ENCODE peak calls at places on chromosomes 1 and 21, in six cellular contexts. T, W, M, D, R and F are unnamed samples.

GRCh38 chr1:108852141-108852540 is 4.8 kb downstream of the AKNAD1 start:
- ATAC-seq in M (no peak), D (no peak), T (no peak), R (peak; percentile 74), W (no peak), F (peak; percentile 69)

GRCh38 chr1:198880397-198880796 is 241.6 kb downstream of the PTPRC start:
- ATAC-seq in R (no peak), D (no peak), T (no peak), M (no peak), W (no peak), F (no peak)

GRCh38 chr1:184574588-184574987 is 180.1 kb downstream of the EDEM3 start:
- ATAC-seq in M (no peak), R (no peak), W (no peak), D (no peak), T (no peak), F (no peak)

GRCh38 chr1:212769372-212770167 is 22.0 kb downstream of the NSL1 start:
- ATAC-seq in R (no peak), M (peak; percentile 85), T (no peak), D (no peak), W (no peak), F (no peak)

GRCh38 chr1:220224611-220225124 is 47.6 kb downstream of the RAB3GAP2 start:
- ATAC-seq in D (no peak), W (no peak), M (no peak), R (no peak), T (no peak), F (no peak)

GRCh38 chr1:118744420-118744819 is 243.7 kb downstream of the TBX15 start:
- ATAC-seq in W (no peak), T (no peak), D (no peak), M (no peak), R (no peak), F (no peak)

GRCh38 chr1:9718006-9718680 is 66.6 kb downstream of the PIK3CD start:
- ATAC-seq in D (no peak), R (no peak), W (no peak), M (no peak), T (no peak), F (no peak)

GRCh38 chr21:34737115-34737514 is 68.3 kb downstream of the CLIC6 start:
- ATAC-seq in D (peak; percentile 79), T (peak; percentile 84), W (no peak), R (peak; percentile 8), M (no peak), F (no peak)

GRCh38 chr1:157088607-157089006 is 11.0 kb downstream of the ETV3L start:
- ATAC-seq in R (no peak), D (no peak), M (no peak), W (no peak), T (peak; percentile 81), F (no peak)

GRCh38 chr1:61081637-61082335 is 575 bp upstream of the NFIA start:
- ATAC-seq in T (peak; percentile 5), M (no peak), D (no peak), W (peak; percentile 68), R (no peak), F (peak; percentile 6)

GRCh38 chr1:36516372-36517018 is 33.8 kb upstream of the CSF3R start:
- ATAC-seq in R (peak; percentile 76), T (peak; percentile 79), D (no peak), M (peak; percentile 92), W (peak; percentile 92), F (peak; percentile 30)

GRCh38 chr1:101338714-101339430 is 102.1 kb downstream of the S1PR1 start:
- ATAC-seq in T (no peak), D (no peak), W (no peak), M (no peak), R (no peak), F (no peak)

GRCh38 chr1:66354311-66354922 is 179.5 kb upstream of the SGIP1 start:
- ATAC-seq in M (no peak), D (no peak), R (peak; percentile 23), T (no peak), W (peak; percentile 63), F (no peak)

GRCh38 chr1:113976609-113977278 is 2.5 kb upstream of the OLFML3 start:
- ATAC-seq in W (peak; percentile 73), D (no peak), R (no peak), T (peak; percentile 19), M (peak; percentile 54), F (no peak)

GRCh38 chr21:38303300-38303699 is 46.5 kb downstream of the KCNJ15 start:
- ATAC-seq in M (no peak), D (no peak), R (peak; percentile 90), T (no peak), W (peak; percentile 90), F (peak; percentile 91)

GRCh38 chr1:45400049-45400448 is 59.8 kb upstream of the MUTYH start:
- ATAC-seq in M (no peak), R (no peak), W (no peak), D (no peak), T (peak; percentile 39), F (no peak)

GRCh38 chr1:45407888-45408287 is 67.6 kb upstream of the MUTYH start:
- ATAC-seq in R (no peak), M (no peak), T (no peak), D (no peak), W (no peak), F (no peak)

GRCh38 chr1:45405636-45406035 is 65.4 kb upstream of the MUTYH start:
- ATAC-seq in R (no peak), D (no peak), W (no peak), T (no peak), M (no peak), F (no peak)

GRCh38 chr1:45401524-45401923 is 61.3 kb upstream of the MUTYH start:
- ATAC-seq in R (no peak), W (no peak), T (peak; percentile 52), M (no peak), D (no peak), F (no peak)

DNA sequence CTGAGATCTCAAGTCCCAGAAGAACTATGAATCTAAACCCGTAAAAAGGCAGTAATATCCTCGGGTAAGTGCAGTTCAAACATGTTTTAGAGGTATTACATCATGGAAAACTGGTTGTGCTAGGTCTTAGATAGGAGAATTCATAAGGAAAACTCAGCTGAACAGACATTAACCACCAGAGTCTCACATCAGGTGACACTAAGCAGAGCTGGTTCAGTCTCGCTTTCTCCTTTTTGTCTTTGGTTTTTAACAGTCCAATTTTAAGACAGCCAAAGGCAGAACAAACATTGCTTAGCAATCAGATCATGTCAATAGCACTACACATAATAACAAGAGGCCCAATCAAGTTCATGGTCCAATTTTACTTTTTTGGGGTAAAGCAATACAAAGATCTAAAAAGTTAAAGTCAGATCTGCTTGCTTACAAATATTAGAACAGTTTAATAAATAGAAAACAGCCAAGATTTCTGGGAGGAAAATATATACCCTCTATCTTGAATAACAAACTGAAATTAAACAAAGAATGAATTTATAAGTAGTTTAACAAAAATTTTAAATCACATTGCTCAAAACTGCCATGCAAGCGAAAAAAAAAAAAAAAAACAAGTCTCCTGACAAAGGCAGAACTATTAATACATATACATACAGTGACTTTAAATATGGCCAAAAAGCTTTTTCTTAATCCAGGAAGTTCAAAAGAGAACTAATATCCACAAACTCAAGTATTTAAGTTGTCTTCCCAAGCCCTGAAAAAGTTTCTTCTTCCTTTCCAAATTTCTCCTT is 63.2 kb upstream of the MUTYH start:
- ATAC-seq in D (no peak), W (no peak), M (no peak), R (no peak), T (peak; percentile 67), F (no peak)
- H3K4me3 ChIP-seq in D (no peak overlapping the region), W (no peak overlapping the region), M (no peak overlapping the region), R (no peak overlapping the region), T (no peak overlapping the region), F (no peak overlapping the region)

DNA sequence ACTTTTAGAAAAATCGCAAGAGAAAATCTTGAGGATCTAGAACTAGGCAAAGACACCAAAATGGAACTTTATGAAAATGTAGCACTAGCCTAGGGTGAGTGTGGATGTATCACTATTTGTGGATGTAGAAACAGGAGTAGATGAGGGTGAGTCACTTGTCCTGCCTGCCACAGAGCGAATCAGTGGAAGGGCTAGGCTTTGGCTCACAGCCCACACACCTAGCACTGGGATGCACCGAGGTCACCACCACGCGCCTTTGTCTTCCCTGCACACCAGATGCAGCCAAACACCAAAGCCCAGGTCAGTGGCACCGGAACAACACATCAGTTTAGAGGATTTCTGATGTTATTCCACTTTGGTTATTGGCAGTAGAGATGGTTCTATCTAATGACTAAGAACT is 38.2 kb downstream of the PKNOX1 start:
- ATAC-seq in T (peak; percentile 82), R (no peak), D (no peak), W (no peak), M (no peak), F (no peak)
- TF ChIP-seq CTCF in T (no peak), R (no peak), D (no peak), W (no peak), M (no peak), F (no peak)

DNA sequence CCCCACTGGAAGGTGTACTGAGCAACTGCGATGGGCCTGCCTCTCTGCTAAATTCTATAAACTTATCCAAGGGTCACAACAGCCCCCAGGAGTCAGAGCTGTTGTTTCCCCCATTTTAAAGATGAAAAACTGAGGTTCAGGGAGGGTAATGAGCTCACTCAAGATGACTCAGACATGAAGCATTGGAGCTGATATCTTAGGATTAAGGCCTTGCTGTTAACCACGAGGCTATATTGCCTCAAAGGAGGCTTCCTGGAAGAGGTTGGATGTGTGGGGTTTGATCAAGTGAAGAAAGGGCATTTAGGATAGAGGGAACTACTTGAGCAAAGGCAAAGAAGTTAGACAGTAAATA is 6.7 kb downstream of the LDLRAP1 start:
- ATAC-seq in T (peak; percentile 9), D (no peak), M (no peak), W (no peak), R (no peak), F (no peak)
- TF ChIP-seq POLR2A in T (no peak), D (no peak), M (no peak), W (no peak), R (no peak), F (no peak)

GRCh38 chr1:40379785-40380452 is 6.4 kb downstream of the SMAP2 start:
- ATAC-seq in R (no peak), W (no peak), M (peak; percentile 4), T (no peak), D (no peak), F (no peak)

GRCh38 chr1:40382601-40383000 is 9.1 kb downstream of the SMAP2 start:
- ATAC-seq in W (no peak), T (peak; percentile 36), D (peak; percentile 28), M (no peak), R (no peak), F (no peak)

GRCh38 chr1:40382110-40382464 is 8.6 kb downstream of the SMAP2 start:
- ATAC-seq in W (no peak), R (no peak), M (no peak), D (no peak), T (no peak), F (no peak)

GRCh38 chr1:40380817-40381216 is 7.3 kb downstream of the SMAP2 start:
- ATAC-seq in M (no peak), R (no peak), T (no peak), W (no peak), D (no peak), F (no peak)

DNA sequence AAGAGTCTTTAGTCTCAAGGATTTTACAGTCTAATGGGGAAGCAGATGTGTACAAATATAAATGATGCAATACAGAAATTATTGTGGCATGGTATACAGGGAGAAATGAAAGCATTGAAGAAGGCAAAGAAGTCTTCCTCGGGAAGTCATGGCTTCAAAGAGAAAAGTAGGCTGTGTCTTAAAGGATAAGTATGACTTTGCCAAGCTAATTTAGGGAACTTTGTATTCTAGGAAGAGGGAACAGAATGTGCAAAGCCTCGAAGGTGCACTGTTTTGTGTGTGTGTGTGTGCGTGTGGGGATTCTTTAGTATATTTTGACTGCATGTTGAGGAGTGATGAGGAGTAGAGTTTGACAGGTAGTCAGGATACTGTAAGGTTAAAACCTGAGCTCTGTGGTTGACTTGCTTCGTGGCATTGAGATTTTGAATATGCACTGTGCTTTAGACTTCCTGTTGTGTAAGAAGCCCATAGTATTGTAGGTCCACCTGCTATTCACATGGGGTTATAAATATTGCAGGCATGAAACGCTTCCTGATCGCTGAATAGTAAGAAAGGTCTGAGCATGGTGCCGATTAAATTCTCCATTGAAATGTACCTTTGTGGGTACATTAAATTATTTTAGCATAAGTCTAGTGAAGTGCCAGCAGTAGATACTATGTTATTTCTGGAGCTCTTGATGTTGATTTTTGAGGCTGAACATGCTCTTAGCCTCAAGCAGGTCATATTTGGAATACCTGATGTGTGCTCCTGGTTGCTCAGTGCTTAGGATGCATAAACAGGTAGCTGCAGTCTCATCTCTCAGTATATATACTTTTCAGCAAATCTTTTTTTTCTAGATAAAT is 8.0 kb downstream of the SMAP2 start:
- ATAC-seq in D (no peak), W (no peak), R (peak; percentile 46), T (no peak), M (peak; percentile 35), F (no peak)
- H3K4me3 ChIP-seq in D (no peak overlapping the region), W (no peak overlapping the region), R (peak overlapping the region; percentile 15), T (no peak overlapping the region), M (peak overlapping the region; percentile 65), F (no peak overlapping the region)